ENCODE peak calls at places on chromosomes 13 and 19, in ten cellular contexts. V, Q, M, X, U, H, C, P, Z and R are unnamed samples.

GRCh38 chr13:104301216-104301975 is 1235.2 kb upstream of the SLC10A2 start:
- DNase-seq in M (no peak), X (no peak), Q (no peak), Z (no peak), C (no peak), H (no peak), P (no peak), U (no peak), V (peak), R (no peak)

GRCh38 chr19:32317045-32317444 is 28.4 kb upstream of the ZNF507 start:
- DNase-seq in H (peak), Z (no peak), C (no peak), Q (no peak), X (no peak), M (no peak), U (no peak), P (no peak), V (no peak), R (no peak)

GRCh38 chr13:77678691-77679090 is 18.8 kb upstream of the SLAIN1 start:
- DNase-seq in Q (no peak), X (peak), C (no peak), M (no peak), U (no peak), H (no peak), Z (no peak), V (no peak), P (no peak), R (no peak)

GRCh38 chr19:47309608-47310007 is at the start of gene C5AR1:
- DNase-seq in Q (no peak), U (no peak), M (peak), V (no peak), X (no peak), Z (no peak), H (no peak), C (no peak), P (no peak), R (no peak)

GRCh38 chr19:7326105-7326877 is 22.4 kb upstream of the ARHGEF18 start:
- DNase-seq in Q (peak), P (no peak), Z (no peak), U (no peak), V (no peak), M (no peak), X (no peak), H (peak), C (no peak), R (no peak)

GRCh38 chr19:40013991-40014390 is 17.1 kb downstream of the ZNF546 start:
- DNase-seq in V (no peak), M (no peak), X (no peak), Q (no peak), P (no peak), C (no peak), U (no peak), H (no peak), Z (no peak), R (no peak)

GRCh38 chr13:46382224-46382623 is 4.8 kb downstream of the RUBCNL start:
- DNase-seq in M (no peak), C (no peak), U (no peak), Z (no peak), P (no peak), V (no peak), Q (no peak), H (no peak), X (no peak), R (no peak)

GRCh38 chr13:31951215-31951678 is 80.3 kb upstream of the FRY start:
- DNase-seq in P (peak), C (no peak), X (peak), Z (no peak), U (no peak), Q (peak), M (peak), H (no peak), V (peak), R (no peak)

GRCh38 chr19:22530042-22530441 is 104.1 kb upstream of the ZNF492 start:
- DNase-seq in P (no peak), C (no peak), Z (no peak), M (no peak), X (no peak), U (no peak), Q (no peak), V (no peak), H (no peak), R (no peak)

GRCh38 chr19:2552859-2553258 is 76.9 kb downstream of the GADD45B start:
- DNase-seq in U (no peak), C (no peak), M (no peak), V (no peak), P (no peak), X (no peak), H (no peak), Q (no peak), Z (no peak), R (no peak)

GRCh38 chr13:101144808-101145419 is 271.4 kb downstream of the NALCN start:
- DNase-seq in C (no peak), M (no peak), Q (no peak), Z (no peak), H (no peak), V (peak), U (peak), P (no peak), X (no peak), R (peak)

GRCh38 chr13:72368031-72368430 is 359.4 kb downstream of the MZT1 start:
- DNase-seq in X (no peak), Q (no peak), U (no peak), H (no peak), V (no peak), Z (no peak), C (no peak), M (no peak), P (no peak), R (no peak)

GRCh38 chr13:33099860-33100259 is 83.6 kb downstream of the KL start:
- DNase-seq in Q (peak), Z (no peak), H (peak), U (no peak), C (no peak), P (no peak), X (no peak), M (no peak), V (no peak), R (no peak)

GRCh38 chr19:679418-680286 is 3.5 kb downstream of the FSTL3 start:
- DNase-seq in M (peak), U (no peak), Q (peak), C (peak), H (peak), X (peak), P (peak), Z (peak), V (peak), R (no peak)

GRCh38 chr19:4990306-4990705 is 21.4 kb downstream of the KDM4B start:
- DNase-seq in Z (no peak), Q (no peak), U (no peak), P (no peak), M (no peak), C (no peak), X (no peak), H (no peak), V (no peak), R (no peak)

GRCh38 chr13:106738279-106738678 is 170.3 kb upstream of the ARGLU1 start:
- DNase-seq in C (no peak), U (no peak), V (no peak), M (no peak), Z (no peak), H (no peak), Q (peak), X (no peak), P (no peak), R (no peak)

GRCh38 chr19:5707576-5708575 is 12.1 kb downstream of the LONP1 start:
- DNase-seq in M (no peak), V (no peak), X (peak), U (no peak), P (no peak), Q (no peak), Z (no peak), C (peak), H (no peak), R (no peak)

GRCh38 chr19:35295792-35296462 is 4.0 kb downstream of the MAG start:
- DNase-seq in Z (no peak), X (no peak), V (no peak), H (peak), M (no peak), P (no peak), C (peak), Q (no peak), U (no peak), R (no peak)

DNA sequence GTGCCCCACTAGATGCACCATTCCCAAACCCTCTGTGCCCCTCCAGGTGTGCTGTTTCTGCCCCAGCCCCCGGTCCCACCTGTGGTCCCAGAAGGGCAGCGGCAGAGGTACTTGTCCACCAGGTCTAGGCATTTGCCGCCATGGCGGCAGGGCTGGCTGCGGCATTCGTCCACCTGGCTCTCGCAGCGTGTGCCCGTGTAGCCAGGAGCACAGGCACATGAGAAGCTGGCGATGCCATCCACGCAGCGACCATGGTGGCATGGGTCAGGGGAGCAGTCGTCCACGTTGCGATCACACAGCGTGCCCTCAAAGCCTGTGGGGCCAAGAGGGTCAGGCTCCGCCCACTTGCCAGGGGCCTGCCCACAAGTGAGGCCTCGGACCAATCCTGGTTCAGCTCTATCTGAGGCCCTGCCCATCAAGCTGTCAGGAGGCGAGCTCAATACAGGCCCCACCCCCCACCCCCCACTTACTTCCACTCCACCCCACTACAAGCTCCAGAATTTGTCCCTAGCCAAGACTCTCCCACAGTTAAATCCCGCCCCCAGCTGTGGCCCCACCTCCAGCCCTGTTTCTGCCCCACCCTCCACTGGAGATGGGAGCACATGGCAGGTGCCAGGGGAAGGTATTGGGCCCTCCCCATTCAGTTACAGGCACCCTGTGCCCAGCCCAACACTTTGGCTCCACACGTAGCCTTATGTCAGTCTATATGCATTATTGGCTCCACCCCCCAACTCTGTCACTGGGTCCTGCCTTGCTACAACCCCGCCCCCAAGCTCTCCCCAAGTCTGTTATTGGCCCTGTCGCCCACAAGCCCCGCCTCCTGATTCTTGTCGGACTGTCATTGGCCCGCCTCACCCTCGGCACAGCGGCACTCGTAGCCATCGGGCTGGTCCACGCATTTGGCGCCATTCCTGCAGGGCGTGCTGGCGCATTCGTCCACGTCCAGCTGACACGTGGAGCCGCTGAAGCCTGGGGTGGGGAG is 13.5 kb downstream of the NOTCH3 start:
- DNase-seq in P (no peak), M (no peak), V (no peak), X (no peak), U (no peak), C (peak), Z (no peak), H (peak), Q (no peak), R (no peak)
- H3K27ac ChIP-seq in P (no peak), M (no peak), V (no peak), X (no peak), U (no peak), C (no peak), Z (no peak), H (no peak), Q (no peak), R (no peak)

GRCh38 chr19:11168568-11168967 is 13.0 kb upstream of the SPC24 start:
- DNase-seq in P (no peak), U (no peak), M (peak), C (peak), Z (no peak), Q (no peak), X (no peak), V (peak), H (no peak), R (no peak)
- H3K27ac ChIP-seq in P (peak), U (no peak), M (peak), C (peak), Z (peak), Q (no peak), X (no peak), V (peak), H (no peak), R (no peak)

DNA sequence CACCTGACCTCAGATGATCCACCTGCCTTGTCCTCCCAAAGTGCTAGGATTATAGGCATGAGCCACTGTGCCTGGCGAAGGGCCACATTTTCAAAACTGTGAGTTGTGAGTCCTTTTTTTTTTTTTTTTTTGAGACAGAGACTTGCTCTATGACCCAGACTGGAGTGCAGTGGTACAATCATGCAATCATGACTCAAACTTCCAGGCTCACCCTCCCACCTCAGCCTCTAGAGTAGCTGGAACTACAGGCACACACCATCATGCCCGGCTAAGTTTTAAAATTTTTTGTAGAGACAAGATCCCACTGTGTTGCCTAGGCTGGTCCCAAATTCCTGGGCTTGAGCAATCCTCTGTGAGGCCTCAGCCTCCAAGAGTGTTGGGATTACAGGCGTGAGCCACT is 3.8 kb upstream of the MYPOP start:
- DNase-seq in Z (no peak), U (no peak), H (no peak), M (no peak), Q (no peak), X (no peak), V (no peak), P (no peak), C (peak), R (no peak)
- H3K27ac ChIP-seq in Z (no peak), U (no peak), H (no peak), M (no peak), Q (no peak), X (no peak), V (no peak), P (no peak), C (no peak), R (no peak)

GRCh38 chr13:98307744-98308524 is 130.9 kb upstream of the RNF113B start:
- DNase-seq in P (no peak), H (no peak), Z (no peak), X (peak), C (no peak), U (no peak), V (no peak), M (no peak), Q (peak), R (no peak)

GRCh38 chr13:98310485-98311199 is 133.6 kb upstream of the RNF113B start:
- DNase-seq in P (no peak), U (no peak), X (no peak), Q (no peak), H (no peak), C (no peak), M (no peak), V (no peak), Z (no peak), R (no peak)

GRCh38 chr13:98311200-98311548 is 134.1 kb upstream of the RNF113B start:
- DNase-seq in P (no peak), H (no peak), M (no peak), Q (no peak), C (no peak), X (no peak), Z (no peak), U (no peak), V (no peak), R (no peak)

GRCh38 chr13:98308525-98308911 is 131.4 kb upstream of the RNF113B start:
- DNase-seq in P (no peak), C (no peak), M (no peak), V (no peak), U (no peak), X (no peak), Z (no peak), Q (no peak), H (no peak), R (no peak)

GRCh38 chr13:98309569-98310335 is 132.7 kb upstream of the RNF113B start:
- DNase-seq in Q (peak), U (no peak), X (no peak), H (no peak), M (no peak), Z (no peak), P (no peak), V (no peak), C (no peak), R (no peak)
- H3K27ac ChIP-seq in Q (peak), U (no peak), X (no peak), H (no peak), M (no peak), Z (no peak), P (no peak), V (no peak), C (no peak), R (no peak)

GRCh38 chr13:109500146-109500773 is 286.1 kb downstream of the IRS2 start:
- DNase-seq in X (peak), U (peak), M (no peak), C (peak), P (no peak), H (peak), Q (peak), V (no peak), Z (no peak), R (no peak)
- H3K27ac ChIP-seq in X (peak), U (no peak), M (no peak), C (no peak), P (no peak), H (no peak), Q (no peak), V (no peak), Z (no peak), R (no peak)

GRCh38 chr13:21949818-21950429 is 279.1 kb downstream of the FGF9 start:
- DNase-seq in M (no peak), H (no peak), Q (no peak), P (no peak), X (no peak), U (no peak), C (no peak), V (no peak), Z (no peak), R (no peak)
- H3K27ac ChIP-seq in M (no peak), H (no peak), Q (no peak), P (no peak), X (no peak), U (no peak), C (no peak), V (no peak), Z (no peak), R (no peak)

DNA sequence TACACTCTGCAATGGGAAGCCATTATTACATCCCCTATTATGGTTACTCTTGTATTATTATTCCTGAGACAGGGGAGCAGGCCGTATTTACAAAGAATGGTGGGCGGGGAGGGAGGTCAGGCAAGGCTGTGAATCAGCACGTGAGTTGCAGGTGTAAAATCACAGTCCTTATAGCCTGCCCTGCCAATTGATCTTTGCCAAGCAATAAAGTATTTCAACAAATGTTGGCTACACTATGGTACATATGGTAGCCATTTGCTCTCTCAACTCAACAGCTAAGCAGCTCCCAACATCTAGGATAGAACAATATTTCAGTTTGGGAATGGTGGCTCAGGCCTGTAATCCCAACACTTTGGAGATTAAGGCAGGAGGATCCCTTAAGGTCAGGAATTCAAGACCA is 12.1 kb downstream of the EPS15L1 start:
- DNase-seq in H (no peak), Q (no peak), V (no peak), M (no peak), X (no peak), Z (no peak), U (no peak), P (no peak), C (no peak), R (no peak)
- H3K27ac ChIP-seq in H (no peak), Q (no peak), V (no peak), M (no peak), X (no peak), Z (no peak), U (no peak), P (no peak), C (no peak), R (no peak)

GRCh38 chr13:44221657-44222056 is 152.0 kb upstream of the SERP2 start:
- DNase-seq in P (no peak), C (no peak), V (no peak), Z (no peak), M (no peak), X (no peak), U (no peak), H (no peak), Q (no peak), R (peak)

GRCh38 chr13:44223785-44224432 is 149.7 kb upstream of the SERP2 start:
- DNase-seq in M (no peak), Z (no peak), P (no peak), Q (no peak), U (no peak), H (no peak), V (no peak), X (no peak), C (no peak), R (no peak)

GRCh38 chr13:44218501-44219240 is 155.0 kb upstream of the SERP2 start:
- DNase-seq in V (no peak), U (no peak), C (no peak), H (no peak), M (peak), Q (no peak), Z (peak), X (peak), P (peak), R (peak)

GRCh38 chr13:44220948-44221347 is 152.7 kb upstream of the SERP2 start:
- DNase-seq in Q (no peak), P (no peak), V (no peak), Z (no peak), U (no peak), C (no peak), H (no peak), X (no peak), M (no peak), R (no peak)

GRCh38 chr13:44219808-44220544 is 153.6 kb upstream of the SERP2 start:
- DNase-seq in Q (no peak), P (no peak), C (peak), U (no peak), V (peak), H (no peak), X (no peak), Z (no peak), M (no peak), R (peak)
- H3K27ac ChIP-seq in Q (no peak), P (peak), C (peak), U (no peak), V (peak), H (no peak), X (peak), Z (peak), M (peak), R (peak)

DNA sequence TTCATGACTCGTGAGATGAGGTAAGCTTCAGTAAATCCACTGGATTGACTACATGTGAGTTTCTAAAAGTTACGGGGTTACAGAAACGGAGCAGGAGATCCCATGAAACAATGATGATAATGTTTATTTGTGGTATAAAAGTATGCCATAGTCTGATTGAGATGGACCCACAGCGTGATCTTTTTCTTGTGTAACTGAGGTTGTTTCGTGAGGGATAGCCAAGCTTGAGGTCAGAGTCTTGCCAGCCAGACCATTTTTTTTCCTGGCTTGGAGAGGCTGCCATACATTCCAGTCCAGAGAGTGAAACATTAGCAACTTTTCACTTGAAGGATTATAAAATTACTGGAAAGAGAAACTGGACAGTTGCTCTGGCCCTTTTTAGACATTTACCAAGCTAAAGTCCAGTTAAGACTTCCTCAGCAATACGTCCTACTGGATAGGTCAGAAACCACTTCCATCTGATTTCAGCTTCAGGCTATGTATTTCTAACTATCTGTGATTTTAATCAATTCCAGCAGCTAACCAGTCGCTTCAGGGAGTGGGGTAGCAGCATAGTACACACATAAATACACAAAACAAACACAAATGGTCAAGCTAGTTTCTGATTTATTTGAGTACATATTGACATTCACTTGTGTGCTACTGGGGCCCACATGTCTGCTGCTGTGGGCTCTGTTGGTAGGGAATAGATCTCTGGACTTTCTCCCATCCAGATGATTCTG is 194.6 kb downstream of the POSTN start:
- DNase-seq in P (no peak), X (no peak), Z (no peak), H (no peak), V (peak), U (no peak), Q (no peak), M (no peak), C (no peak), R (no peak)
- H3K27ac ChIP-seq in P (no peak), X (no peak), Z (no peak), H (no peak), V (peak), U (no peak), Q (no peak), M (no peak), C (peak), R (no peak)